ENCODE peak calls at places on chromosomes 2 and 18, in five cellular contexts. E is fibroblast of mammary gland; C is stimulated activated naive CD8-positive, alpha-beta T cell treated with anti-CD3 and anti-CD28 coated beads, Interleukin-15, Interleukin-2, amounts not matched to agents 100 U/mL and 50 U/mL, for 24 hours; Z is mesendoderm; Y is posterior cingulate gyrus. B is an unnamed sample.

GRCh38 chr2:203209538-203209937 is 29.3 kb upstream of the CYP20A1 start:
- DNase-seq in E (peak), C (no peak), Z (no peak), Y (no peak), B (no peak)

GRCh38 chr2:62724886-62725711 is 19.6 kb downstream of the EHBP1 start:
- DNase-seq in E (no peak), C (peak), Z (peak), Y (peak), B (no peak)

GRCh38 chr2:53535234-53535867 is 232.3 kb upstream of the CHAC2 start:
- DNase-seq in E (no peak), C (no peak), Z (no peak), Y (no peak), B (no peak)

GRCh38 chr2:98608962-98609604 is 694 bp downstream of the UNC50 start:
- DNase-seq in E (peak), C (no peak), Z (peak), Y (no peak), B (peak)

GRCh38 chr2:37080231-37080630 is 3.9 kb downstream of the HEATR5B start:
- DNase-seq in E (no peak), C (no peak), Z (no peak), Y (no peak), B (no peak)

GRCh38 chr18:76212958-76213357 is 282.1 kb downstream of the ZNF516 start:
- DNase-seq in E (no peak), C (no peak), Z (no peak), Y (no peak), B (no peak)

GRCh38 chr2:237277151-237277550 is 136.8 kb downstream of the COL6A3 start:
- DNase-seq in E (peak), C (no peak), Z (no peak), Y (no peak), B (no peak)

GRCh38 chr2:21118302-21118920 is 5.4 kb upstream of the TDRD15 start:
- DNase-seq in E (peak), C (no peak), Z (peak), Y (peak), B (peak)

GRCh38 chr2:159202568-159203071 is 83.9 kb downstream of the WDSUB1 start:
- DNase-seq in E (peak), C (no peak), Z (peak), Y (peak), B (no peak)

GRCh38 chr2:133887676-133888040 is 319.4 kb upstream of the NCKAP5 start:
- DNase-seq in E (no peak), C (no peak), Z (no peak), Y (no peak), B (no peak)

GRCh38 chr2:26460613-26461031 is 17.3 kb downstream of the OTOF start:
- DNase-seq in E (no peak), C (no peak), Z (no peak), Y (no peak), B (no peak)

GRCh38 chr2:188693771-188694170 is 280.4 kb upstream of the COL3A1 start:
- DNase-seq in E (no peak), C (no peak), Z (no peak), Y (no peak), B (no peak)

GRCh38 chr2:17476820-17477219 is 41.4 kb downstream of the RAD51AP2 start:
- DNase-seq in E (no peak), C (no peak), Z (no peak), Y (no peak), B (no peak)

GRCh38 chr2:111705711-111706323 is 178.2 kb downstream of the ANAPC1 start:
- DNase-seq in E (peak), C (peak), Z (peak), Y (no peak), B (peak)

GRCh38 chr2:209425082-209426071 is 1.5 kb downstream of the MAP2 start:
- DNase-seq in E (peak), C (no peak), Z (peak), Y (peak), B (peak)

B was measured in GM20000.